ENCODE peak calls at places on chromosomes 11 and 22, in nine cellular contexts. O is small intestine, B is pancreas, I is transverse colon, X is HCT116, Z is body of pancreas, P is tibial artery, D is fibroblast of the aortic adventitia, F is AG09309. V is an unnamed sample.

GRCh38 chr11:31870609-31871309 is 59.6 kb upstream of the PAX6 start:
- DNase-seq in P (no peak), O (peak), B (peak), F (no peak), Z (peak), I (peak), D (peak), X (peak), V (no peak)

GRCh38 chr11:62322524-62322923 is 14.7 kb upstream of the ASRGL1 start:
- DNase-seq in I (no peak), F (no peak), D (no peak), P (no peak), X (no peak), Z (no peak), O (peak), B (no peak), V (no peak)

GRCh38 chr11:130691581-130691980 is 224.7 kb downstream of the SNX19 start:
- DNase-seq in X (no peak), B (no peak), I (no peak), O (no peak), Z (no peak), F (no peak), D (no peak), P (no peak), V (no peak)

GRCh38 chr11:84855846-84856245 is 771.3 kb downstream of the DLG2 start:
- DNase-seq in Z (no peak), O (no peak), I (no peak), D (peak), P (no peak), B (no peak), X (no peak), F (peak), V (peak)

GRCh38 chr11:65433657-65434056 is 11.1 kb downstream of the NEAT1 start:
- DNase-seq in D (peak), F (no peak), X (no peak), I (peak), O (no peak), P (no peak), B (no peak), Z (no peak), V (no peak)

GRCh38 chr11:129248618-129249017 is 56.5 kb upstream of the ARHGAP32 start:
- DNase-seq in P (no peak), F (peak), I (no peak), O (peak), X (no peak), D (peak), Z (no peak), B (no peak), V (no peak)

GRCh38 chr11:129291556-129291955 is 84.1 kb upstream of the BARX2 start:
- DNase-seq in D (no peak), O (no peak), P (no peak), F (no peak), Z (no peak), X (no peak), I (no peak), B (no peak), V (no peak)

GRCh38 chr11:135015966-135016365 is 603.9 kb upstream of the B3GAT1 start:
- DNase-seq in F (no peak), X (no peak), B (no peak), I (no peak), O (no peak), D (no peak), Z (no peak), P (no peak), V (no peak)

GRCh38 chr22:43491177-43491576 is 79.4 kb downstream of the MPPED1 start:
- DNase-seq in X (no peak), I (no peak), B (no peak), P (no peak), D (no peak), Z (no peak), F (no peak), O (no peak), V (no peak)

GRCh38 chr22:17086301-17086700 is 1.5 kb downstream of the IL17RA start:
- DNase-seq in F (no peak), O (no peak), P (no peak), D (peak), B (no peak), X (no peak), Z (no peak), I (no peak), V (no peak)

GRCh38 chr11:19723572-19724342 is 11.1 kb downstream of the NAV2 start:
- DNase-seq in P (peak), I (no peak), B (no peak), Z (peak), D (no peak), O (no peak), X (peak), F (no peak), V (no peak)

GRCh38 chr22:35208003-35208402 is 49.3 kb upstream of the HMGXB4 start:
- DNase-seq in F (no peak), B (no peak), X (no peak), D (no peak), Z (no peak), P (no peak), O (no peak), I (no peak), V (no peak)

GRCh38 chr22:35205141-35205775 is 52.0 kb upstream of the HMGXB4 start:
- DNase-seq in D (no peak), P (no peak), O (no peak), F (no peak), X (no peak), B (no peak), I (no peak), Z (no peak), V (no peak)

GRCh38 chr22:35209203-35209602 is 48.1 kb upstream of the HMGXB4 start:
- DNase-seq in X (no peak), I (no peak), Z (no peak), D (no peak), P (no peak), F (no peak), O (no peak), B (no peak), V (no peak)

GRCh38 chr22:35205956-35206355 is 51.3 kb upstream of the HMGXB4 start:
- DNase-seq in B (no peak), P (no peak), D (peak), O (no peak), I (no peak), X (no peak), Z (no peak), F (no peak), V (no peak)

GRCh38 chr22:35206889-35207288 is 50.4 kb upstream of the HMGXB4 start:
- DNase-seq in I (no peak), O (no peak), Z (no peak), F (no peak), X (no peak), B (no peak), P (no peak), D (no peak), V (no peak)
- H3K4me3 ChIP-seq in I (no peak), O (no peak), Z (no peak), F (no peak), X (no peak), B (no peak), P (no peak), D (no peak), V (no peak)

GRCh38 chr22:30541979-30542810 is 4.3 kb downstream of the SEC14L6 start:
- DNase-seq in I (no peak), Z (peak), B (peak), D (no peak), F (no peak), P (no peak), X (no peak), O (no peak), V (no peak)
- H3K4me3 ChIP-seq in I (peak), Z (peak), B (peak), D (peak), F (no peak), P (peak), X (no peak), O (no peak), V (peak)

DNA sequence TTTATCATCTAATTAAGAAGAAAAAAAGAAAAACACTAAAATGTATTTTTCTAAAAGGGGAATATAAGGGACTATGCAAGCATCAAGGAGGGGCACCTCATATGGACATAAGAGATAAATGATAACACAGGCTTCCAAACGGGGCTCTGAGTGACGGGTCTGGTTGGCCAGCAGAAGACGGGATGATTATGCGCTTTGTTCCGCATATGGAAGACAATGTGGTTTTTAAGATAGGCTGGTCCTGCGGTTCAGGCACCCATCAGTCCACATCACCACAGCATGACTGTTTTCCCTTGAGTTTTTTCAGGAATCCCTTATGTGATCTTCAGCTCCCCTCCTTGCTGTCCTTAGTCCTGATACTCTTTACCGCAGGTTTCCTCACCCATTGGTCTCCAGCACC is 404.6 kb downstream of the OPCML start:
- DNase-seq in F (no peak), O (no peak), X (no peak), B (no peak), D (no peak), I (no peak), P (no peak), Z (no peak), V (no peak)
- H3K4me3 ChIP-seq in F (no peak), O (no peak), X (no peak), B (no peak), D (no peak), I (no peak), P (no peak), Z (no peak), V (no peak)

GRCh38 chr11:23859087-23859486 is 637.8 kb upstream of the LUZP2 start:
- DNase-seq in P (no peak), B (no peak), D (no peak), I (no peak), Z (no peak), O (no peak), X (no peak), F (no peak), V (no peak)

GRCh38 chr11:23856654-23857053 is 640.2 kb upstream of the LUZP2 start:
- DNase-seq in F (no peak), Z (no peak), P (no peak), D (peak), O (no peak), B (no peak), I (no peak), X (no peak), V (no peak)
- H3K4me3 ChIP-seq in F (no peak), Z (no peak), P (no peak), D (no peak), O (no peak), B (no peak), I (no peak), X (no peak), V (no peak)

GRCh38 chr11:133070053-133070713 is 462.1 kb downstream of the OPCML start:
- DNase-seq in I (no peak), Z (no peak), O (no peak), X (no peak), B (no peak), F (no peak), D (no peak), P (no peak), V (no peak)
- H3K4me3 ChIP-seq in I (no peak), Z (no peak), O (no peak), X (no peak), B (no peak), F (no peak), D (no peak), P (no peak), V (no peak)

V was measured in AG04449.